ENCODE peak calls at places on chromosomes 4 and X, in seven cellular contexts. W is coronary artery, E is transverse colon, I is BE2C, T is fibroblast of mammary gland, Q is foreskin fibroblast, U is kidney epithelial cell. B is an unnamed sample.

GRCh38 chr4:161178310-161178709 is 985.5 kb downstream of the FSTL5 start:
- DNase-seq in U (no peak), T (no peak), Q (no peak), E (no peak), I (no peak), W (no peak), B (no peak)

GRCh38 chrX:54921427-54922021 is 900 bp downstream of the TRO start:
- DNase-seq in T (peak), U (peak), E (peak), Q (peak), I (peak), W (no peak), B (peak)

GRCh38 chr4:94546949-94547348 is 95.2 kb downstream of the PDLIM5 start:
- DNase-seq in T (no peak), E (no peak), W (no peak), U (no peak), Q (no peak), I (no peak), B (no peak)

GRCh38 chrX:43720961-43721360 is 64.9 kb downstream of the MAOA start:
- DNase-seq in I (no peak), Q (no peak), W (no peak), U (no peak), T (no peak), E (no peak), B (no peak)

GRCh38 chrX:72735561-72735960 is 21.5 kb upstream of the PHKA1 start:
- DNase-seq in T (peak), I (no peak), U (no peak), Q (peak), E (no peak), W (no peak), B (no peak)

GRCh38 chr4:58313444-58313843 is 1203.3 kb upstream of the IGFBP7 start:
- DNase-seq in W (no peak), T (no peak), U (no peak), Q (no peak), E (no peak), I (no peak), B (no peak)

GRCh38 chr4:37780444-37781133 is 45.9 kb upstream of the PGM2 start:
- DNase-seq in U (no peak), I (no peak), T (peak), E (peak), Q (peak), W (no peak), B (no peak)

GRCh38 chr4:131509521-131509920 is 1639.6 kb upstream of the PCDH10 start:
- DNase-seq in I (no peak), U (no peak), E (no peak), T (peak), W (no peak), Q (peak), B (no peak)

GRCh38 chr4:185142911-185143595 is at the start of gene SLC25A4:
- DNase-seq in W (peak), I (peak), T (peak), Q (peak), E (peak), U (peak), B (peak)

GRCh38 chr4:40427138-40427537 is 92.0 kb downstream of the CHRNA9 start:
- DNase-seq in I (no peak), W (no peak), T (no peak), E (no peak), Q (no peak), U (no peak), B (no peak)

GRCh38 chrX:110004210-110004609 is 1.3 kb downstream of the TMEM164 start:
- DNase-seq in Q (no peak), U (no peak), E (peak), W (no peak), T (no peak), I (no peak), B (no peak)

GRCh38 chr4:126737899-126738526 is 894.7 kb upstream of the INTU start:
- DNase-seq in U (no peak), I (no peak), W (no peak), E (no peak), T (no peak), Q (no peak), B (no peak)

GRCh38 chrX:23515028-23515427 is 152.3 kb upstream of the PRDX4 start:
- DNase-seq in W (no peak), I (no peak), Q (no peak), T (no peak), E (no peak), U (no peak), B (no peak)

GRCh38 chrX:23792861-23793553 is 10.0 kb downstream of the SAT1 start:
- DNase-seq in W (no peak), I (no peak), E (no peak), U (no peak), Q (no peak), T (peak), B (no peak)

GRCh38 chr4:75555294-75556164 is at the start of gene ODAPH:
- DNase-seq in I (no peak), E (peak), T (peak), Q (no peak), W (no peak), U (peak), B (peak)

GRCh38 chrX:150854856-150855255 is 43.6 kb downstream of the CD99L2 start:
- DNase-seq in E (no peak), U (no peak), I (peak), W (no peak), T (no peak), Q (no peak), B (no peak)

DNA sequence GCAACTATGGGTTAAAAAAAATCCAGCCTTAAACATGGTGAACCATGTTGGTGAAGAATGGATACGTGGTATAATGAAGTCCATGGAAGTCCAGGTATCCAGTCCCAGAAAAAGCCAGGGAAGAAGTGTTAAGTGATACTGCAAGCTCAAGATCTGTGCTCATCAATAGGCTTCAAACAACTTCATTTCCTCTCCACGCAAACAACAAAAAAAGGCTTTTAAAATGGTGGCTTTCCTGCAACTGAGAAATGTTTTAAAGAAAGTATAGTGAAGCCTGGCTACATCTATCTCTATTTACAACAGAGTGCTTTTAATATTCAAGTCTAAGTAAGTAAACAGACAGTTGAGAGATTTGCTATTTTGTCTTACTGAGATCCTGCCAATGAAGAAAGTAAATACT is 1.6 kb downstream of the TAPT1 start:
- DNase-seq in W (no peak), E (no peak), T (no peak), Q (no peak), I (no peak), U (no peak), B (no peak)
- H3K4me3 ChIP-seq in W (peak), E (peak), T (peak), Q (peak), I (peak), U (no peak), B (peak)

GRCh38 chr4:107760281-107760947 is 40.4 kb upstream of the PAPSS1 start:
- DNase-seq in W (no peak), Q (peak), T (peak), I (peak), E (peak), U (no peak), B (no peak)
- TF ChIP-seq CTCF in W (no peak), Q (no peak), T (peak), I (peak), E (peak), U (peak), B (no peak)

GRCh38 chr4:62366944-62367343 is 1166.8 kb downstream of the ADGRL3 start:
- DNase-seq in I (no peak), W (no peak), U (no peak), T (no peak), Q (no peak), E (no peak), B (no peak)
- H3K4me3 ChIP-seq in I (no peak), W (no peak), U (no peak), T (no peak), Q (no peak), E (no peak), B (no peak)

DNA sequence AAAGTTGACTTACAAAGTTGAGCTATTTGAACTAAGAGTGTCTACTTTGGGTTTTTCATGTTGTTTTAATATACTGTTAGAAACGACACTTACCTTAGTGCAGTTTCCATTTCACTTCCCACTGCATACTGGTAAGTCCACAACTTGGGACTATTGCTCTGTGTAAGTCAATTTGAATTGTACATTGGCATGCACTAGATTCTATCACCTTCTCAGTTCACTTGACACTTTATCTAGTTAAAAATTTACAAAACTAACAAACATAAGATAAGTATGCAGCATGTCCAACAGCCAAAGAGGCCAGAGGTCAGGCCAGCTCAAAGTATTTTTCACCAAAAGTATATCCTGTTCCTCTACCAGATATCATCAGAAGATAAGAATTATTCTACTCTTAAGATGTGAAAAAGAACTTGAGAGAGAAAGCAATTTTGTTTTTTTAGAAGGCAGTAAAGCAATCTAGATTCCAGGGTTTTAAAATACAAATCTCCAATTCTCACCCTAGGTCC is 75.9 kb downstream of the QRFPR start:
- DNase-seq in T (no peak), W (no peak), I (no peak), U (no peak), Q (no peak), E (peak), B (no peak)
- TF ChIP-seq CTCF in T (no peak), W (no peak), I (no peak), U (no peak), Q (no peak), E (no peak), B (no peak)

B was measured in GM12864.